ENCODE peak calls at places on chromosomes 6 and 20, in four cellular contexts. One of them, this sample, is unnamed.

GRCh38 chr6:52523363-52524207 is 53.3 kb downstream of the TRAM2 start:
- ATAC-seq in A549: no peak
- ATAC-seq in HepG2: no peak
- ATAC-seq in upper lobe of left lung: no peak
- ATAC-seq in this sample: no peak

GRCh38 chr6:170415318-170415717 is 108.8 kb downstream of the FAM120B start:
- ATAC-seq in A549: no peak
- ATAC-seq in HepG2: no peak
- ATAC-seq in upper lobe of left lung: no peak
- ATAC-seq in this sample: no peak

GRCh38 chr6:1296542-1296941 is 15.4 kb upstream of the FOXQ1 start:
- ATAC-seq in A549: peak; percentile 81
- ATAC-seq in HepG2: no peak
- ATAC-seq in upper lobe of left lung: no peak
- ATAC-seq in this sample: no peak

GRCh38 chr6:18388252-18388651 is 1.1 kb downstream of the RNF144B start:
- ATAC-seq in A549: no peak
- ATAC-seq in HepG2: no peak
- ATAC-seq in upper lobe of left lung: peak; percentile 39
- ATAC-seq in this sample: no peak

GRCh38 chr20:37526839-37527637 is 638 bp downstream of the BLCAP start:
- ATAC-seq in A549: peak; percentile 44
- ATAC-seq in HepG2: peak; percentile 6
- ATAC-seq in upper lobe of left lung: peak; percentile 58
- ATAC-seq in this sample: peak; percentile 22

GRCh38 chr6:147177286-147177685 is 26.9 kb upstream of the STXBP5 start:
- ATAC-seq in A549: no peak
- ATAC-seq in HepG2: no peak
- ATAC-seq in upper lobe of left lung: no peak
- ATAC-seq in this sample: no peak

GRCh38 chr6:44332585-44332984 is 9.9 kb upstream of the SPATS1 start:
- ATAC-seq in A549: no peak
- ATAC-seq in HepG2: no peak
- ATAC-seq in upper lobe of left lung: no peak
- ATAC-seq in this sample: no peak

GRCh38 chr6:156889469-156889868 is 112.3 kb downstream of the ARID1B start:
- ATAC-seq in A549: no peak
- ATAC-seq in HepG2: no peak
- ATAC-seq in upper lobe of left lung: no peak
- ATAC-seq in this sample: no peak

GRCh38 chr6:100105919-100106318 is 111.9 kb upstream of the MCHR2 start:
- ATAC-seq in A549: no peak
- ATAC-seq in HepG2: no peak
- ATAC-seq in upper lobe of left lung: no peak
- ATAC-seq in this sample: no peak

GRCh38 chr6:73455865-73456629 is 4.0 kb upstream of the CGAS start:
- ATAC-seq in A549: no peak
- ATAC-seq in HepG2: peak; percentile 69
- ATAC-seq in upper lobe of left lung: no peak
- ATAC-seq in this sample: no peak

GRCh38 chr6:44388135-44388487 is 605 bp downstream of the CDC5L start:
- ATAC-seq in A549: no peak
- ATAC-seq in HepG2: peak; percentile 7
- ATAC-seq in upper lobe of left lung: no peak
- ATAC-seq in this sample: no peak

GRCh38 chr20:48673485-48673884 is 154.3 kb downstream of the PREX1 start:
- ATAC-seq in A549: no peak
- ATAC-seq in HepG2: no peak
- ATAC-seq in upper lobe of left lung: no peak
- ATAC-seq in this sample: no peak

GRCh38 chr6:120230008-120230407 is 880.4 kb upstream of the MAN1A1 start:
- ATAC-seq in A549: no peak
- ATAC-seq in HepG2: peak; percentile 91
- ATAC-seq in upper lobe of left lung: no peak
- ATAC-seq in this sample: no peak

GRCh38 chr6:37396571-37397185 is 36.3 kb upstream of the CMTR1 start:
- ATAC-seq in A549: no peak
- ATAC-seq in HepG2: peak; percentile 29
- ATAC-seq in upper lobe of left lung: no peak
- ATAC-seq in this sample: no peak

GRCh38 chr6:37399131-37399530 is 33.9 kb upstream of the CMTR1 start:
- ATAC-seq in A549: no peak
- ATAC-seq in HepG2: no peak
- ATAC-seq in upper lobe of left lung: no peak
- ATAC-seq in this sample: no peak

DNA sequence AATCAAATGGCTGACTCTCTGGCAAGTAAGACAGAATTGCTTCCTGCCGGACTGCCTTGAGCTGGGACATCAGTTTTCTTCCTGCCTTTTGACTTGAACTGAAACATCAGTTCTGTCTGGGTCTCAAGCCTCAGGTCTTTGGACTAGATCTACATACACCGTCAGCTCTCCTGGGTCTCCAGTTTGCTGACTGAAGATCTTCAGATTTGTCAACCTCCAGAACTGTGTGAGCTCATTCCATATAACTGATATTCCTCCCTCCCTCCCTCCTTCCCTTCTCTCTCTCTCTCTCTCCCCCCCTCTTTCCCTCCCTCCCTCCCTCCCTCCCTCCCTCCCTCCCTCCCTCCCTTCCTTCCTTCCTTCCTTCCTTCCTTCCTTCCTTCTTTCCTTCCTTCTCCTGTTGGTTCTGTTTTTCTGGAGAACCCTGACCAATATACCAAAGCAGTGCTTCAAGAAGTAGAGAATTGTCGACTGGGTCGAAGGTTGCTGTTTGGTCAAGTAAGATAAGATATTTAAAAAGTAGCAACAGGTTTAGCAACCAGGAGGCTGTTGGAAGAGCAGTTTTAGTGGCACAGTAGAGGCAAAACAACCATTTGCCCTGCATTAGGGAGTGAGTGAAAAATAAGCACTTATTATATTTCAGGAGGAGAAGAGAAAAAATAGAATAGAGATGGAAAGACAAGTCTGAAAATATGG is 33.1 kb upstream of the CMTR1 start:
- ATAC-seq in A549: no peak
- ATAC-seq in HepG2: no peak
- ATAC-seq in upper lobe of left lung: no peak
- ATAC-seq in this sample: no peak
- TF ChIP-seq EP300 in A549: no peak
- TF ChIP-seq EP300 in HepG2: no peak
- TF ChIP-seq EP300 in upper lobe of left lung: no peak
- TF ChIP-seq EP300 in this sample: no peak

GRCh38 chr6:153312633-153313032 is 181.6 kb upstream of the RGS17 start:
- ATAC-seq in A549: peak; percentile 83
- ATAC-seq in HepG2: peak; percentile 79
- ATAC-seq in upper lobe of left lung: no peak
- ATAC-seq in this sample: no peak
- TF ChIP-seq CTCF in A549: peak; percentile 70
- TF ChIP-seq CTCF in HepG2: peak; percentile 71
- TF ChIP-seq CTCF in upper lobe of left lung: no peak
- TF ChIP-seq CTCF in this sample: no peak

GRCh38 chr6:107115695-107116327 is 496 bp upstream of the BEND3 start:
- ATAC-seq in A549: peak; percentile 71
- ATAC-seq in HepG2: peak; percentile 87
- ATAC-seq in upper lobe of left lung: peak; percentile 54
- ATAC-seq in this sample: no peak

GRCh38 chr6:107113460-107114212 is 1.7 kb downstream of the BEND3 start:
- ATAC-seq in A549: no peak
- ATAC-seq in HepG2: no peak
- ATAC-seq in upper lobe of left lung: no peak
- ATAC-seq in this sample: no peak

GRCh38 chr6:107114872-107115694 is at the start of gene BEND3:
- ATAC-seq in A549: peak; percentile 58
- ATAC-seq in HepG2: peak; percentile 11
- ATAC-seq in upper lobe of left lung: peak; percentile 32
- ATAC-seq in this sample: peak; percentile 22

GRCh38 chr6:107116328-107116892 is 1.1 kb upstream of the BEND3 start:
- ATAC-seq in A549: no peak
- ATAC-seq in HepG2: peak; percentile 75
- ATAC-seq in upper lobe of left lung: no peak
- ATAC-seq in this sample: no peak

GRCh38 chr6:107114213-107114871 is 973 bp downstream of the BEND3 start:
- ATAC-seq in A549: peak; percentile 84
- ATAC-seq in HepG2: peak; percentile 77
- ATAC-seq in upper lobe of left lung: peak; percentile 98
- ATAC-seq in this sample: peak; percentile 95
- TF ChIP-seq EP300 in A549: no peak
- TF ChIP-seq EP300 in HepG2: no peak
- TF ChIP-seq EP300 in upper lobe of left lung: no peak
- TF ChIP-seq EP300 in this sample: no peak

DNA sequence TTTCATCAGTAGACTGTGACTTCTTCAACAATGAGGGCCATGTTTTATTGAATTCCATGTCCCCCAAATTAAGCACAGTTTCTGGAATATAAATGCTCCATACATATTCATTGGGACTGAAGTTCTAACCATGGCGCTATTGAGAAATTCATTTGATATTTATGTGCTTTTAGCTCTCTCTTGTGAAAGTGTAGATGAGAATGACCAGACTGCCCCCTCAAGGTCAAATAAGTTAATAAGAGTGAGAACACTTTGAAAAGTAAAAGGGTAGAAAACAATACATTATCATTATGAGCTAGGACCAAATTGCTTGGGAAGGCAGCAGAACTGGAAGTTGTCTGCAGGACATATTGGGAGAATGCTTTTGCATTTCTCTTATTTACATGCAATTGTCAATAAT is 597.9 kb downstream of the EPM2A start:
- ATAC-seq in A549: no peak
- ATAC-seq in HepG2: peak; percentile 35
- ATAC-seq in upper lobe of left lung: no peak
- ATAC-seq in this sample: no peak
- TF ChIP-seq CTCF in A549: no peak
- TF ChIP-seq CTCF in HepG2: peak; percentile 47
- TF ChIP-seq CTCF in upper lobe of left lung: no peak
- TF ChIP-seq CTCF in this sample: no peak

DNA sequence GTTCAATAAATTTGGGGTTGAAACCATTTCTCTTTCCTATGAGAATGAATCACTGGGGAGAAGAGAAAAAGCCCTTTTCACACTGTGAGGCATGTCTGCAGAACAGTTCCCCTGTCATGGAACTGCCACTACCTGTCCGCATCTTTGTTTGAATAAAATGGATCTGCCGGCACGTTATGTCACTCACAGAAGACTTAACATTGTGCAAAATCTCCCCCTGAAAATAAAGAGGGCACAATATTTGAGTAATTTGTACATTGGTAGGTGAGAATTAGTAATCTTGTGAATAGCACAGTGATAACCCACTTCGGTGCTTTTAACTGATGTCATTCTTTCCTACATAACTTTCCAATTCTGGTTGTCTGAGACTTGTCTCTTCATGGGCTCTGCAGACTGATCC is 804.0 kb downstream of the C6orf118 start:
- ATAC-seq in A549: no peak
- ATAC-seq in HepG2: no peak
- ATAC-seq in upper lobe of left lung: no peak
- ATAC-seq in this sample: no peak
- TF ChIP-seq EP300 in A549: no peak
- TF ChIP-seq EP300 in HepG2: no peak
- TF ChIP-seq EP300 in upper lobe of left lung: no peak
- TF ChIP-seq EP300 in this sample: no peak

This sample was measured in gastroesophageal sphincter.